ENCODE peak calls at places on chromosome X, in six cellular contexts. H is RPMI7951, G is NCI-H524, E is COR-L47, W is GM23248, F is DND-41. K is an unnamed sample.

GRCh38 chrX:106168107-106168506 is at the start of gene PWWP3B:
- DNase-seq in W (peak; percentile 38), E (no peak), G (peak; percentile 51), H (peak; percentile 1), F (no peak), K (no peak)

GRCh38 chrX:134520860-134521390 is 61.0 kb downstream of the HPRT1 start:
- DNase-seq in E (peak; percentile 51), H (peak; percentile 63), G (peak; percentile 74), F (peak; percentile 28), W (peak; percentile 65), K (peak; percentile 52)

GRCh38 chrX:10106801-10107200 is 50.0 kb upstream of the CLCN4 start:
- DNase-seq in W (no peak), E (no peak), G (no peak), H (peak; percentile 35), F (peak; percentile 79), K (no peak)

GRCh38 chrX:103464071-103464773 is 55.1 kb downstream of the RAB40A start:
- DNase-seq in H (peak; percentile 29), W (peak; percentile 47), F (peak; percentile 12), E (no peak), G (no peak), K (peak; percentile 25)

GRCh38 chrX:148536961-148537360 is 36.5 kb downstream of the AFF2 start:
- DNase-seq in H (peak; percentile 13), F (no peak), E (no peak), G (no peak), W (peak; percentile 34), K (peak; percentile 3)

GRCh38 chrX:120452131-120452530 is 17.0 kb downstream of the LAMP2 start:
- DNase-seq in W (peak; percentile 59), G (peak; percentile 7), E (peak; percentile 5), F (peak; percentile 22), H (peak; percentile 15), K (no peak)

GRCh38 chrX:10404435-10404834 is 215.9 kb downstream of the MID1 start:
- DNase-seq in E (no peak), G (no peak), F (no peak), H (no peak), W (peak; percentile 50), K (no peak)

GRCh38 chrX:131388293-131388692 is 99.2 kb upstream of the IGSF1 start:
- DNase-seq in F (no peak), E (no peak), H (no peak), G (no peak), W (no peak), K (no peak)

GRCh38 chrX:154732421-154733071 is 18.3 kb downstream of the GAB3 start:
- DNase-seq in E (no peak), F (peak; percentile 59), W (peak; percentile 64), H (peak; percentile 82), G (no peak), K (peak; percentile 44)

GRCh38 chrX:15882704-15883539 is 28.3 kb upstream of the AP1S2 start:
- DNase-seq in E (no peak), F (no peak), G (no peak), W (peak; percentile 11), H (peak; percentile 83), K (peak; percentile 8)

GRCh38 chrX:69065451-69065850 is 99.8 kb downstream of the PJA1 start:
- DNase-seq in G (peak; percentile 50), F (no peak), W (peak; percentile 56), E (no peak), H (peak; percentile 19), K (no peak)

GRCh38 chrX:111869639-111870034 is 6.3 kb upstream of the TRPC5OS start:
- DNase-seq in H (peak; percentile 19), G (peak; percentile 85), F (peak; percentile 20), E (no peak), W (peak; percentile 55), K (no peak)

GRCh38 chrX:118495061-118495921 is at the start of gene DOCK11:
- DNase-seq in F (peak; percentile 87), G (peak; percentile 36), W (peak; percentile 78), H (peak; percentile 83), E (peak; percentile 55), K (peak; percentile 81)